ENCODE peak calls at places on chromosomes 13 and 19, in six cellular contexts. D is naive thymus-derived CD4-positive, alpha-beta T cell; U is ascending aorta; H is mammary epithelial cell; E is upper lobe of right lung; N is SK-N-SH. C is an unnamed sample.

GRCh38 chr19:48393559-48394330 is at the start of gene GRIN2D:
- DNase-seq in E (no peak), U (no peak), N (peak; percentile 78), H (no peak), D (no peak), C (peak; percentile 64)

GRCh38 chr19:7928741-7929701 is 3.1 kb upstream of the CTXN1 start:
- DNase-seq in D (peak; percentile 59), H (peak; percentile 82), N (peak; percentile 91), E (no peak), U (no peak), C (peak; percentile 81)

GRCh38 chr19:46608581-46609345 is 7.6 kb downstream of the CALM3 start:
- DNase-seq in E (peak; percentile 60), D (no peak), H (no peak), N (peak; percentile 5), U (no peak), C (no peak)

GRCh38 chr13:110306960-110307696 is at the start of the genes COL4A1 and COL4A2:
- DNase-seq in E (peak; percentile 78), H (peak; percentile 75), U (no peak), N (peak; percentile 84), D (no peak), C (no peak)

GRCh38 chr13:40933508-40933907 is 85.6 kb downstream of the ELF1 start:
- DNase-seq in N (no peak), U (no peak), D (no peak), E (no peak), H (no peak), C (no peak)

GRCh38 chr19:7382694-7383093 is 34.0 kb downstream of the ARHGEF18 start:
- DNase-seq in H (no peak), N (no peak), E (no peak), U (no peak), D (no peak), C (no peak)

GRCh38 chr19:8194528-8195275 is 14.5 kb upstream of the CERS4 start:
- DNase-seq in D (no peak), N (no peak), U (no peak), E (no peak), H (peak; percentile 40), C (no peak)

GRCh38 chr19:1612114-1613086 is 7.1 kb upstream of the UQCR11 start:
- DNase-seq in H (no peak), N (no peak), D (no peak), E (no peak), U (no peak), C (no peak)

GRCh38 chr19:58002384-58003152 is at the start of gene ZNF606:
- DNase-seq in E (peak; percentile 95), U (peak; percentile 25), H (peak; percentile 86), D (peak; percentile 83), N (peak; percentile 94), C (peak; percentile 89)

GRCh38 chr19:30284885-30285284 is 87.3 kb upstream of the ZNF536 start:
- DNase-seq in D (no peak), N (no peak), H (no peak), U (no peak), E (no peak), C (no peak)

GRCh38 chr13:107450931-107451330 is 764.4 kb downstream of the LIG4 start:
- DNase-seq in E (no peak), H (no peak), N (no peak), U (no peak), D (no peak), C (peak; percentile 55)

DNA sequence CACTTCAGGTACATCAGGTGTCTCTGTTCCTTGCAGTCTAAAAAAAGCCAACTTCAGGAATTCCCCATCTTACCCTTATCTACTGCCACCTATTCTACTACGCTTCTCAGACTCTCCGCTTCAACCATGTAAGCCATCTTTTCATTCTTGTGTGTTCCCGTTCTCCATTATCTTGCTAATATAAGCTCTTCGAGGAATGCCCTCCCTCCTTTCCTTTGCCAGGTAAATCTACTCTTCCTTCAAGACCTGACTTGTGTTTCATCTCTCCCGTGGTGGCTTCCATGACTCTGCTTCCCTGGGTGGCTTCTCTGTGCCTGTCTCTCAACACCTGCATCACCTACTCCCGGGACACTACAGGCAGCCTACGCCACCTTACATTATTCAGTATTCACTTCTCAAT is 42.3 kb upstream of the MEDAG start:
- DNase-seq in E (no peak), U (no peak), N (no peak), D (no peak), H (no peak), C (no peak)
- H3K4me3 ChIP-seq in E (no peak overlapping the region), U (no peak overlapping the region), N (no peak overlapping the region), D (no peak overlapping the region), H (no peak overlapping the region), C (no peak overlapping the region)

GRCh38 chr19:11749751-11750150 is 11.0 kb upstream of the ZNF823 start:
- DNase-seq in H (no peak), D (no peak), E (no peak), N (no peak), U (no peak), C (no peak)

GRCh38 chr19:11756965-11757364 is 9.8 kb upstream of the ZNF441 start:
- DNase-seq in D (no peak), N (no peak), U (no peak), H (no peak), E (no peak), C (no peak)

GRCh38 chr19:11754663-11755062 is 12.1 kb upstream of the ZNF441 start:
- DNase-seq in N (no peak), E (no peak), U (no peak), D (no peak), H (no peak), C (no peak)

GRCh38 chr19:11747277-11747676 is 8.5 kb upstream of the ZNF823 start:
- DNase-seq in U (no peak), H (no peak), D (no peak), E (no peak), N (no peak), C (no peak)

DNA sequence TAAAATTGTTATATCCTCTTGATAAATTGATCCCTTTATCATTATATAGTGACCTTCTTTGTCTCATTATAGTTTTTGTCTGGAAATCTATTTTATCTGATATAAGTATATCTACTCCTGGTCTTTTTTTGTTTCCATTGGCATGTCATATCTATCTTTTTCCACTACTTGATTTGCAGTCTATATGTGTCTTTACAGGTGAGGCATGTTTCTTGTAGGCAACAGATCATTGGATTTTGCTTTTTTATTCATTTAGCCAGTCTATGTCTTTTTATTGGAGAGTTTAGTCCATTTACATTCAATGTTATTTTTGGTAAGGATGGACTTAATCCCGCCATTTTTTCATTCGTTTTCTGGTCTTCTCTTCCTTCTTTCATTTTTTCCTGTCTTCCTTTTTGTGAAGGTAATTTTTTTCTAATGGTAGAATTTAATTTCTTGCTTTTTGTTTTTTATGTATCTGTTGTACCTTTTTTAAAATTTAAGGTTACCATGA is 13.5 kb upstream of the ZNF823 start:
- DNase-seq in H (no peak), E (no peak), D (no peak), U (no peak), N (no peak), C (no peak)
- H3K9me3 ChIP-seq in H (peaks cover 9% of the 10 kb centered on the region), E (no peaks in the 10 kb centered on the region), D (peaks cover 7% of the 10 kb centered on the region), U (peaks cover 26% of the 10 kb centered on the region), N (peaks cover 7% of the 10 kb centered on the region), C (no peaks in the 10 kb centered on the region)

DNA sequence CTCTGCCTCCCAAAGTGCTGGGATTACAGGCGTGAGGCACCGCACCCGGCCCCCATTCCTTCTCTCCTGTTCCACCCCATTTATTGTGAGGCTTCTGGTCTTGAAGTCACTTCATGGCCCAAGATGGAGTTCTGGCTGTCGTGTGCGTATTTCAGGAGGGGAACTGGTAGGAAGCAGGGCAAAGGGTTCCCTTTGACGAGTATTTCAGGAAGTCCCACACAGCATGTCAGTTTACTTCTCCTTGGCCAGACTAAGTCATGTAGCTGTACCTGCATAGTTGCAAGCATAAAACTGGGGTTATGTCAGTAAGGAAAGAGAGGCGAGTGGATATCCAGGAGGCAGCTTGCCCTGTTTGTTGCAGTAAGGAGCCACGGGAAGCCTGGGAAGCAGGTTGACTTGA is 10.1 kb downstream of the WDR62 start:
- DNase-seq in E (no peak), D (no peak), U (no peak), H (no peak), N (no peak), C (no peak)
- H3K4me3 ChIP-seq in E (no peak overlapping the region), D (no peak overlapping the region), U (no peak overlapping the region), H (no peak overlapping the region), N (no peak overlapping the region), C (no peak overlapping the region)

GRCh38 chr19:23887642-23888041 is 27.0 kb upstream of the ZNF726 start:
- DNase-seq in N (no peak), U (no peak), E (no peak), H (peak; percentile 25), D (no peak), C (no peak)

GRCh38 chr19:23882493-23882892 is 32.2 kb upstream of the ZNF726 start:
- DNase-seq in D (no peak), H (no peak), E (no peak), U (no peak), N (no peak), C (no peak)

DNA sequence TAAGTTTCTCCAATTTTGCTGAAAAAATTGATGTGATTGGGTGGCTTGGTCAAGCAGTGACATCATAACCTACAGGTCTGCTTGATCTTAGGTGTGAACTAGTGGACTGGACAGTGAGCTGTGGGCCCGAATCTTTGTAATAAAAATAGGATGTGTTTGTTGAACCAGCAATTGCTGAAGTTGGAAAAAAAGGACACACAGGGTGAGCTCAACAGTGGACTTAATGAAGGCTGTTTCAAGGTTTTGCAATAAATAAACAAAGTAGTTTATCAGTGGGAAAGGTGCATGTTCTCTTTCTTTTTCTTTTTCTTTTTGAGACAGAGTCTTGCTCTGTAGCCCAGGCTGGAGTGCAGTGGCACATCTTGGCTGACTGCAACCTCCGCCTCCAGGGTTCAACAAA is 30.3 kb upstream of the ZNF726 start:
- DNase-seq in H (no peak), D (no peak), U (no peak), N (no peak), E (no peak), C (no peak)
- H3K9me3 ChIP-seq in H (peaks cover 17% of the 10 kb centered on the region), D (no peaks in the 10 kb centered on the region), U (no peaks in the 10 kb centered on the region), N (no peaks in the 10 kb centered on the region), E (no peaks in the 10 kb centered on the region), C (no peaks in the 10 kb centered on the region)

GRCh38 chr13:33785384-33785783 is 32.6 kb upstream of the RFC3 start:
- DNase-seq in H (no peak), U (no peak), D (no peak), N (no peak), E (no peak), C (no peak)

GRCh38 chr13:33789067-33789606 is 28.8 kb upstream of the RFC3 start:
- DNase-seq in D (no peak), U (no peak), N (no peak), H (no peak), E (no peak), C (no peak)

GRCh38 chr13:33784738-33785137 is 33.2 kb upstream of the RFC3 start:
- DNase-seq in N (no peak), H (no peak), E (no peak), U (no peak), D (no peak), C (no peak)

GRCh38 chr13:33789757-33790156 is 28.2 kb upstream of the RFC3 start:
- DNase-seq in D (no peak), U (no peak), E (no peak), N (no peak), H (no peak), C (no peak)

GRCh38 chr13:33787051-33787591 is 30.8 kb upstream of the RFC3 start:
- DNase-seq in H (peak; percentile 7), N (peak; percentile 25), U (no peak), D (no peak), E (no peak), C (peak; percentile 38)
- H3K4me3 ChIP-seq in H (peak overlapping the region; percentile 49), N (peak overlapping the region; percentile 19), U (peak overlapping the region; percentile 45), D (peak overlapping the region; percentile 50), E (peak overlapping the region; percentile 45), C (peak overlapping the region; percentile 56)

GRCh38 chr13:55160911-55161310 is 1979.8 kb upstream of the PRR20A start:
- DNase-seq in D (no peak), H (no peak), U (no peak), E (no peak), N (no peak), C (no peak)
- H3K9me3 ChIP-seq in D (no peaks in the 10 kb centered on the region), H (peaks cover 28% of the 10 kb centered on the region), U (no peaks in the 10 kb centered on the region), E (no peaks in the 10 kb centered on the region), N (no peaks in the 10 kb centered on the region), C (no peaks in the 10 kb centered on the region)